ENCODE peak calls at places on chromosomes 16 and 17, in six cellular contexts. One of them, this sample, is unnamed.

GRCh38 chr16:14501331-14502255 is 128.5 kb downstream of the PARN start:
- DNase-seq in mucosa of descending colon: peak
- DNase-seq in stomach: peak
- DNase-seq in progenitor cell of endocrine pancreas: no peak
- DNase-seq in ELR: peak
- DNase-seq in HFFc6: peak
- DNase-seq in this sample: peak

GRCh38 chr17:20992987-20993862 is 49.6 kb downstream of the USP22 start:
- DNase-seq in mucosa of descending colon: no peak
- DNase-seq in stomach: peak
- DNase-seq in progenitor cell of endocrine pancreas: peak
- DNase-seq in ELR: peak
- DNase-seq in HFFc6: peak
- DNase-seq in this sample: peak

GRCh38 chr17:78435330-78436005 is 57.0 kb downstream of the PGS1 start:
- DNase-seq in mucosa of descending colon: no peak
- DNase-seq in stomach: no peak
- DNase-seq in progenitor cell of endocrine pancreas: no peak
- DNase-seq in ELR: no peak
- DNase-seq in HFFc6: no peak
- DNase-seq in this sample: no peak

GRCh38 chr16:1793578-1794220 is at the start of gene IGFALS:
- DNase-seq in mucosa of descending colon: peak
- DNase-seq in stomach: peak
- DNase-seq in progenitor cell of endocrine pancreas: peak
- DNase-seq in ELR: no peak
- DNase-seq in HFFc6: no peak
- DNase-seq in this sample: no peak

GRCh38 chr16:66614161-66614802 is 9.8 kb downstream of the CMTM3 start:
- DNase-seq in mucosa of descending colon: no peak
- DNase-seq in stomach: no peak
- DNase-seq in progenitor cell of endocrine pancreas: no peak
- DNase-seq in ELR: no peak
- DNase-seq in HFFc6: no peak
- DNase-seq in this sample: no peak

GRCh38 chr17:13393841-13394710 is 207.7 kb downstream of the HS3ST3A1 start:
- DNase-seq in mucosa of descending colon: no peak
- DNase-seq in stomach: no peak
- DNase-seq in progenitor cell of endocrine pancreas: no peak
- DNase-seq in ELR: peak
- DNase-seq in HFFc6: peak
- DNase-seq in this sample: no peak

GRCh38 chr17:73748521-73748920 is 104.3 kb upstream of the SDK2 start:
- DNase-seq in mucosa of descending colon: no peak
- DNase-seq in stomach: no peak
- DNase-seq in progenitor cell of endocrine pancreas: no peak
- DNase-seq in ELR: no peak
- DNase-seq in HFFc6: no peak
- DNase-seq in this sample: no peak

GRCh38 chr16:29023279-29024278 is 38.7 kb downstream of the LAT start:
- DNase-seq in mucosa of descending colon: no peak
- DNase-seq in stomach: no peak
- DNase-seq in progenitor cell of endocrine pancreas: no peak
- DNase-seq in ELR: peak
- DNase-seq in HFFc6: no peak
- DNase-seq in this sample: no peak

GRCh38 chr17:50440172-50440837 is 14.3 kb downstream of the ACSF2 start:
- DNase-seq in mucosa of descending colon: peak
- DNase-seq in stomach: peak
- DNase-seq in progenitor cell of endocrine pancreas: no peak
- DNase-seq in ELR: no peak
- DNase-seq in HFFc6: no peak
- DNase-seq in this sample: no peak

This sample was measured in HAP-1.